ENCODE peak calls at places on chromosome 2, in six cellular contexts. B is K562, U is fibroblast of lung, E is GM23248, X is GM12878, W is hepatocyte. G is an unnamed sample. For H4K20me1, the result is how much of the 10 kb centered on the place peaks cover.

GRCh38 chr2:10009811-10010781 is 33.3 kb upstream of the KLF11 start:
- DNase-seq in B (no peak), U (peak), E (peak), X (no peak), W (no peak), G (peak)

GRCh38 chr2:79971807-79972206 is 332.7 kb downstream of the LRRTM1 start:
- DNase-seq in B (no peak), U (no peak), E (peak), X (no peak), W (no peak), G (no peak)

GRCh38 chr2:21256006-21256405 is 132.2 kb downstream of the TDRD15 start:
- DNase-seq in B (no peak), U (no peak), E (no peak), X (peak), W (no peak), G (no peak)

GRCh38 chr2:6079405-6079804 is 387.2 kb downstream of the SOX11 start:
- DNase-seq in B (no peak), U (no peak), E (no peak), X (no peak), W (no peak), G (no peak)

GRCh38 chr2:22957441-22957840 is 427.5 kb upstream of the KLHL29 start:
- DNase-seq in B (no peak), U (no peak), E (no peak), X (no peak), W (no peak), G (no peak)

GRCh38 chr2:170766693-170767092 is 3.5 kb upstream of the ERICH2 start:
- DNase-seq in B (no peak), U (no peak), E (no peak), X (no peak), W (no peak), G (no peak)

GRCh38 chr2:2840681-2841300 is 509.7 kb upstream of the MYT1L start:
- DNase-seq in B (no peak), U (no peak), E (no peak), X (no peak), W (no peak), G (no peak)

GRCh38 chr2:55957142-55957541 is 33.6 kb upstream of the EFEMP1 start:
- DNase-seq in B (no peak), U (peak), E (no peak), X (no peak), W (no peak), G (peak)

GRCh38 chr2:197251576-197251975 is 59.0 kb downstream of the ANKRD44 start:
- DNase-seq in B (no peak), U (peak), E (peak), X (no peak), W (no peak), G (peak)

GRCh38 chr2:159169187-159169586 is 117.3 kb downstream of the WDSUB1 start:
- DNase-seq in B (no peak), U (peak), E (no peak), X (no peak), W (no peak), G (peak)

GRCh38 chr2:183371545-183371944 is 247.3 kb downstream of the NUP35 start:
- DNase-seq in B (no peak), U (peak), E (no peak), X (no peak), W (no peak), G (no peak)

GRCh38 chr2:100757621-100758394 is 62.1 kb upstream of the NPAS2 start:
- DNase-seq in B (no peak), U (peak), E (peak), X (no peak), W (peak), G (peak)

GRCh38 chr2:9780368-9781130 is 62.7 kb upstream of the TAF1B start:
- DNase-seq in B (no peak), U (no peak), E (no peak), X (no peak), W (no peak), G (no peak)

DNA sequence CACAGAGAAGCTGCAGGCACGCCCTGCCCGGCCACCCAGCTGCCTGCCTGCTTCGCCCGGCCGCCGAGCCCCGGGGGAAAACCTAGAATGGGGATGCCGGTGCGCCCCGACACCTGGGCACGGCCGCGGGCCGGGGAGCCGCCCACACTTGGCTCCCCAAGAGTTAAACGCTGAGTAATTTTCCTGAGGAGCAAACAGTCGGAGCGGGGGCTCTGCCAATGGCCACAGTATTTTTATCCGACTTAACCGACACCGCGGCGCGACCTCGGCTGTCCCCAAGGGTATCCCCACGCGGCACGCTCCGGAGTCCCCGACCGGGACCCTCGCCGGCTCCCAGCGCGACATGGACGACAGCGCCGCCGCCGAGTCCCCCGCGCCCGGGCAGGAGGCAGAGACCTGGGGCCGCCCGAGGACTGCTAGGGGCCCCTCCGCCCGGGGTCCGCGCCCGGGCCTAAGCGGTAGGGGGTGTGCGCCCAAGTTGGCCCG is 567 bp downstream of the UXS1 start:
- DNase-seq in B (no peak), U (no peak), E (peak), X (no peak), W (peak), G (no peak)
- H2AFZ ChIP-seq in B (peak), U (peak), E (peak), X (peak), W (peak), G (peak)

GRCh38 chr2:62202729-62203128 is 6.8 kb downstream of the B3GNT2 start:
- DNase-seq in B (no peak), U (no peak), E (no peak), X (no peak), W (no peak), G (no peak)
- H4K20me1 ChIP-seq in B (under half), U (under half), E (under half), X (under half), W (half or more), G (half or more)

GRCh38 chr2:152445791-152446201 is 110.8 kb downstream of the FMNL2 start:
- DNase-seq in B (no peak), U (peak), E (peak), X (no peak), W (no peak), G (peak)

GRCh38 chr2:152445375-152445774 is 110.4 kb downstream of the FMNL2 start:
- DNase-seq in B (no peak), U (no peak), E (no peak), X (no peak), W (no peak), G (no peak)

GRCh38 chr2:152441961-152442360 is 107.0 kb downstream of the FMNL2 start:
- DNase-seq in B (no peak), U (no peak), E (no peak), X (no peak), W (no peak), G (no peak)

GRCh38 chr2:152444448-152444847 is 109.5 kb downstream of the FMNL2 start:
- DNase-seq in B (no peak), U (no peak), E (no peak), X (no peak), W (no peak), G (no peak)

GRCh38 chr2:152443771-152444170 is 108.8 kb downstream of the FMNL2 start:
- DNase-seq in B (no peak), U (peak), E (no peak), X (no peak), W (no peak), G (peak)
- TF ChIP-seq EZH2 in B (no peak), U (no peak), E (no peak), X (no peak), W (no peak), G (no peak)

GRCh38 chr2:135863231-135863630 is 13.0 kb downstream of the MCM6 start:
- DNase-seq in B (no peak), U (no peak), E (peak), X (no peak), W (no peak), G (no peak)
- H2AFZ ChIP-seq in B (no peak), U (no peak), E (no peak), X (no peak), W (no peak), G (no peak)

GRCh38 chr2:120831106-120831505 is 95.4 kb downstream of the GLI2 start:
- DNase-seq in B (no peak), U (no peak), E (no peak), X (no peak), W (no peak), G (no peak)

GRCh38 chr2:120832296-120833070 is 96.8 kb downstream of the GLI2 start:
- DNase-seq in B (no peak), U (no peak), E (no peak), X (no peak), W (no peak), G (no peak)

GRCh38 chr2:120833127-120833675 is 97.5 kb downstream of the GLI2 start:
- DNase-seq in B (no peak), U (no peak), E (no peak), X (no peak), W (no peak), G (no peak)

GRCh38 chr2:120831891-120832290 is 96.2 kb downstream of the GLI2 start:
- DNase-seq in B (no peak), U (no peak), E (no peak), X (no peak), W (no peak), G (no peak)

GRCh38 chr2:120834206-120834605 is 98.5 kb downstream of the GLI2 start:
- DNase-seq in B (no peak), U (no peak), E (no peak), X (no peak), W (no peak), G (no peak)
- H4K20me1 ChIP-seq in B (under half), U (under half), E (under half), X (under half), W (under half), G (half or more)

GRCh38 chr2:232874677-232875223 is 4.7 kb downstream of the SNORC start:
- DNase-seq in B (no peak), U (no peak), E (no peak), X (no peak), W (no peak), G (no peak)

GRCh38 chr2:232873909-232874641 is 4.0 kb downstream of the SNORC start:
- DNase-seq in B (no peak), U (no peak), E (no peak), X (no peak), W (peak), G (no peak)

GRCh38 chr2:232876071-232876977 is 6.3 kb downstream of the SNORC start:
- DNase-seq in B (no peak), U (peak), E (peak), X (no peak), W (peak), G (no peak)

GRCh38 chr2:232876978-232877441 is 6.9 kb downstream of the SNORC start:
- DNase-seq in B (no peak), U (no peak), E (no peak), X (no peak), W (no peak), G (no peak)

DNA sequence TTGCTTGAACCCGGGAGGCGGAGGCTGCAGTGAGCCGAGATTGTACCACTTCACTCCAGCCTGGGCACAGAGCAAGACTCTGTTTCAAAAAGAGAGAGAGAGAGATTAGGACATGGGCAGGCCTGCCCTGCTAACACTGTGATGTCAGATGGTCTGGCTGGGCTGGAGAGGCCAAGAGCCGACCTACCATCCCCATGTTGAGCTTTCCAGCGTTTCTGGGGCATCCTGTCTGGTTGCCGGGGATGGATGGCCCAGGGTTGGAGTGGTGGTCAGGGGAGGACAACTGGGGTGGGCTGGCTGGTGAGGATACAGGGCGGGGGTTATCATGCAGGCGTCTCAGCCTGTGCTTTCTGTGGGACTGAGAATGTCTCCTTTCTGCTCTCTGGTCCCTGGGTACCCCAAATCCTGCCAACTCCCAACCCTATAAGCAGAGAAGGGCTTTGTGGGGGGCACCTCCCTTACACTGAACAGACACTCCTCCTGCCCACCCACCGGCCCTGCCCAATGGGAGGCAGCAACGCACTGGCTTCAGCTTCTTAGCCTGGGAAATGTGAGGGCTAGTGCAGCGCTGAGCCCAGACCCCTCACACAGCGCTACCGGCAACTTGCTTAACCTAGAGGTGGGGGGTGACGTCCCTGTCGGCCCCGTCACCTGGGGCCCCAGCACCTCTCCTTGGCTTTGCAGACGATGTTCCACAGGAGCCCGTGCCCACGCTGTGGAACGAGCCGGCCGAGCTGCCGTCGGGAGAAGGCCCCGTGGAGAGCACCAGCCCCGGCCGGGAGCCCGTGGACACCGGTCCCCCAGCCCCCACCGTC is 5.4 kb downstream of the SNORC start:
- DNase-seq in B (no peak), U (no peak), E (no peak), X (no peak), W (peak), G (no peak)
- TF ChIP-seq EZH2 in B (no peak), U (peak), E (no peak), X (no peak), W (no peak), G (peak)

G was measured in astrocyte.